ENCODE peak calls at places on chromosomes 5 and 9, in five cellular contexts. One of them, this sample, is unnamed.
A peak's percentile ranks its signal among the peaks of the same experiment; 100 is the strongest.

GRCh38 chr5:162703914-162704313 is 636.3 kb downstream of the GABRG2 start:
- DNase-seq in small intestine: peak; percentile 27
- DNase-seq in DMS153: no peak
- DNase-seq in H1: no peak
- DNase-seq in sigmoid colon: no peak
- DNase-seq in this sample: no peak

GRCh38 chr9:136807281-136808074 is at the start of gene RABL6:
- DNase-seq in small intestine: peak; percentile 69
- DNase-seq in DMS153: no peak
- DNase-seq in H1: no peak
- DNase-seq in sigmoid colon: peak; percentile 89
- DNase-seq in this sample: no peak

GRCh38 chr9:127555830-127556820 is 56.0 kb upstream of the STXBP1 start:
- DNase-seq in small intestine: peak; percentile 86
- DNase-seq in DMS153: no peak
- DNase-seq in H1: no peak
- DNase-seq in sigmoid colon: peak; percentile 89
- DNase-seq in this sample: no peak

GRCh38 chr5:123360910-123361309 is 62.3 kb downstream of the CEP120 start:
- DNase-seq in small intestine: no peak
- DNase-seq in DMS153: no peak
- DNase-seq in H1: no peak
- DNase-seq in sigmoid colon: no peak
- DNase-seq in this sample: no peak

GRCh38 chr9:100602302-100602930 is 24.5 kb downstream of the CAVIN4 start:
- DNase-seq in small intestine: peak; percentile 58
- DNase-seq in DMS153: peak; percentile 43
- DNase-seq in H1: no peak
- DNase-seq in sigmoid colon: no peak
- DNase-seq in this sample: peak; percentile 38

GRCh38 chr9:120579139-120579749 is 723 bp downstream of the CDK5RAP2 start:
- DNase-seq in small intestine: peak; percentile 11
- DNase-seq in DMS153: no peak
- DNase-seq in H1: no peak
- DNase-seq in sigmoid colon: no peak
- DNase-seq in this sample: no peak

GRCh38 chr5:73655521-73656160 is 29.6 kb downstream of the ARHGEF28 start:
- DNase-seq in small intestine: no peak
- DNase-seq in DMS153: no peak
- DNase-seq in H1: no peak
- DNase-seq in sigmoid colon: no peak
- DNase-seq in this sample: no peak

GRCh38 chr9:93193373-93193725 is 9.4 kb downstream of the WNK2 start:
- DNase-seq in small intestine: peak; percentile 83
- DNase-seq in DMS153: peak; percentile 79
- DNase-seq in H1: no peak
- DNase-seq in sigmoid colon: no peak
- DNase-seq in this sample: no peak

GRCh38 chr9:16196206-16196605 is 643.4 kb downstream of the CCDC171 start:
- DNase-seq in small intestine: no peak
- DNase-seq in DMS153: no peak
- DNase-seq in H1: no peak
- DNase-seq in sigmoid colon: no peak
- DNase-seq in this sample: no peak

GRCh38 chr5:4862500-4862899 is 277.6 kb upstream of the ADAMTS16 start:
- DNase-seq in small intestine: peak; percentile 4
- DNase-seq in DMS153: peak; percentile 58
- DNase-seq in H1: no peak
- DNase-seq in sigmoid colon: no peak
- DNase-seq in this sample: peak; percentile 57

GRCh38 chr5:160792281-160792680 is 59.7 kb downstream of the ATP10B start:
- DNase-seq in small intestine: no peak
- DNase-seq in DMS153: no peak
- DNase-seq in H1: no peak
- DNase-seq in sigmoid colon: no peak
- DNase-seq in this sample: no peak

GRCh38 chr5:82164957-82165698 is 113.0 kb downstream of the RPS23 start:
- DNase-seq in small intestine: peak; percentile 2
- DNase-seq in DMS153: peak; percentile 10
- DNase-seq in H1: no peak
- DNase-seq in sigmoid colon: no peak
- DNase-seq in this sample: no peak

GRCh38 chr9:116928884-116929283 is 241.8 kb downstream of the TRIM32 start:
- DNase-seq in small intestine: no peak
- DNase-seq in DMS153: no peak
- DNase-seq in H1: peak; percentile 71
- DNase-seq in sigmoid colon: no peak
- DNase-seq in this sample: no peak

GRCh38 chr5:72427488-72428437 is 79.4 kb downstream of the ZNF366 start:
- DNase-seq in small intestine: no peak
- DNase-seq in DMS153: no peak
- DNase-seq in H1: no peak
- DNase-seq in sigmoid colon: no peak
- DNase-seq in this sample: no peak

GRCh38 chr5:56175465-56175864 is 57.7 kb downstream of the ANKRD55 start:
- DNase-seq in small intestine: no peak
- DNase-seq in DMS153: no peak
- DNase-seq in H1: peak; percentile 27
- DNase-seq in sigmoid colon: peak; percentile 85
- DNase-seq in this sample: no peak

GRCh38 chr9:120439147-120439546 is 140.8 kb downstream of the CDK5RAP2 start:
- DNase-seq in small intestine: peak; percentile 16
- DNase-seq in DMS153: no peak
- DNase-seq in H1: no peak
- DNase-seq in sigmoid colon: no peak
- DNase-seq in this sample: no peak

GRCh38 chr9:97555164-97555563 is 53.7 kb downstream of the TMOD1 start:
- DNase-seq in small intestine: peak; percentile 52
- DNase-seq in DMS153: no peak
- DNase-seq in H1: no peak
- DNase-seq in sigmoid colon: no peak
- DNase-seq in this sample: no peak

This sample was measured in SHP77 treated with DMSO at 0.1 percent for 48 hours.